ENCODE peak calls at places on chromosome 16, in four cellular contexts. P, J, H and O are unnamed samples.

GRCh38 chr16:15055141-15056053 is 477 bp downstream of the NTAN1 start:
- DNase-seq in P (no peak), J (peak), H (no peak), O (no peak)

GRCh38 chr16:78906135-78906534 is 694.4 kb downstream of the MAF start:
- DNase-seq in P (no peak), J (no peak), H (no peak), O (no peak)

GRCh38 chr16:49924078-49924477 is 68.2 kb upstream of the ZNF423 start:
- DNase-seq in P (no peak), J (no peak), H (no peak), O (no peak)

GRCh38 chr16:9124444-9124843 is 33.0 kb downstream of the HAPSTR1 start:
- DNase-seq in P (no peak), J (no peak), H (no peak), O (no peak)

GRCh38 chr16:71358464-71359031 is at the start of gene CALB2:
- DNase-seq in P (peak), J (peak), H (peak), O (peak)

GRCh38 chr16:13997933-13998332 is 73.2 kb upstream of the MRTFB start:
- DNase-seq in P (no peak), J (no peak), H (no peak), O (no peak)

GRCh38 chr16:89357055-89357454 is 133.3 kb downstream of the ANKRD11 start:
- DNase-seq in P (no peak), J (no peak), H (no peak), O (no peak)

GRCh38 chr16:60329110-60329509 is 1595.0 kb upstream of the GOT2 start:
- DNase-seq in P (no peak), J (no peak), H (no peak), O (no peak)

GRCh38 chr16:1745900-1746692 is 25.2 kb downstream of the NME3 start:
- DNase-seq in P (peak), J (no peak), H (no peak), O (no peak)

GRCh38 chr16:25996052-25996451 is 304.3 kb downstream of the HS3ST4 start:
- DNase-seq in P (no peak), J (peak), H (no peak), O (no peak)

GRCh38 chr16:69326172-69326873 is 4.1 kb downstream of the PDF start:
- DNase-seq in P (no peak), J (no peak), H (no peak), O (no peak)

GRCh38 chr16:84806256-84806889 is 13.4 kb upstream of the CRISPLD2 start:
- DNase-seq in P (peak), J (peak), H (no peak), O (no peak)

GRCh38 chr16:49557070-49557446 is 183.5 kb downstream of the C16orf78 start:
- DNase-seq in P (no peak), J (no peak), H (no peak), O (no peak)

GRCh38 chr16:88880226-88881051 is 14.0 kb upstream of the PABPN1L start:
- DNase-seq in P (no peak), J (no peak), H (no peak), O (no peak)

GRCh38 chr16:79821911-79822310 is 221.4 kb upstream of the MAF start:
- DNase-seq in P (no peak), J (no peak), H (no peak), O (no peak)